ENCODE peak calls at places on chromosomes 12 and 14, in five cellular contexts. G is astrocyte of the spinal cord, P is choroid plexus epithelial cell, D is heart left ventricle, R is left ventricle myocardium inferior. Z is an unnamed sample.

GRCh38 chr12:126397071-126397571 is 1331.9 kb downstream of the AACS start:
- DNase-seq in G (peak), D (no peak), R (no peak), P (no peak), Z (peak)

GRCh38 chr12:62581288-62582064 is 114.8 kb downstream of the MON2 start:
- DNase-seq in P (peak), D (peak), R (peak), G (peak), Z (peak)

GRCh38 chr14:81504864-81505263 is 28.8 kb downstream of the SEL1L start:
- DNase-seq in R (no peak), P (no peak), D (no peak), G (no peak), Z (no peak)

GRCh38 chr12:39620664-39621658 is 1.4 kb upstream of the ABCD2 start:
- DNase-seq in P (no peak), R (no peak), D (no peak), G (peak), Z (peak)

GRCh38 chr14:70987042-70987441 is 79.8 kb downstream of the PCNX1 start:
- DNase-seq in R (no peak), D (no peak), G (no peak), P (peak), Z (peak)

GRCh38 chr14:101947577-101947903 is 16.8 kb upstream of the DYNC1H1 start:
- DNase-seq in R (no peak), G (no peak), P (no peak), D (no peak), Z (no peak)

GRCh38 chr14:63614964-63615363 is 26.7 kb downstream of the WDR89 start:
- DNase-seq in G (peak), R (no peak), P (peak), D (no peak), Z (peak)

GRCh38 chr14:98227000-98227726 is 1044.8 kb downstream of the BCL11B start:
- DNase-seq in D (no peak), G (no peak), R (no peak), P (no peak), Z (no peak)

GRCh38 chr14:67232066-67232465 is 9.2 kb upstream of the PALS1 start:
- DNase-seq in R (no peak), D (no peak), G (no peak), P (no peak), Z (no peak)

GRCh38 chr14:57275023-57275664 is 6.4 kb downstream of the AP5M1 start:
- DNase-seq in D (no peak), P (no peak), G (no peak), R (no peak), Z (no peak)

GRCh38 chr12:14773685-14774073 is 29.6 kb downstream of the WBP11 start:
- DNase-seq in G (no peak), R (no peak), P (no peak), D (peak), Z (no peak)

GRCh38 chr12:42031847-42032564 is 112.7 kb downstream of the GXYLT1 start:
- DNase-seq in D (no peak), R (no peak), G (no peak), P (no peak), Z (no peak)

GRCh38 chr12:105466231-105466900 is 135.9 kb downstream of the C12orf75 start:
- DNase-seq in D (no peak), R (no peak), G (no peak), P (no peak), Z (no peak)

GRCh38 chr14:93114713-93115068 is 1.0 kb downstream of the ITPK1 start:
- DNase-seq in D (no peak), P (no peak), G (no peak), R (peak), Z (no peak)

GRCh38 chr14:104818714-104819161 is 17.8 kb downstream of the ZBTB42 start:
- DNase-seq in R (no peak), D (peak), P (no peak), G (no peak), Z (no peak)

GRCh38 chr12:91053951-91054715 is 3.7 kb downstream of the KERA start:
- DNase-seq in P (peak), D (no peak), G (peak), R (no peak), Z (peak)

GRCh38 chr14:101082036-101082435 is 178.5 kb upstream of the RTL1 start:
- DNase-seq in P (no peak), G (no peak), R (no peak), D (no peak), Z (no peak)

GRCh38 chr12:108567974-108568652 is 5.7 kb downstream of the ISCU start:
- DNase-seq in P (peak), R (no peak), G (peak), D (no peak), Z (peak)

GRCh38 chr12:42716521-42716920 is 127.0 kb upstream of the PRICKLE1 start:
- DNase-seq in D (no peak), R (no peak), P (peak), G (peak), Z (peak)

GRCh38 chr12:64583395-64584172 is 26.7 kb upstream of the RASSF3 start:
- DNase-seq in P (peak), D (no peak), R (no peak), G (no peak), Z (peak)

GRCh38 chr12:4001869-4002268 is 128.7 kb upstream of the PARP11 start:
- DNase-seq in G (no peak), P (no peak), R (no peak), D (no peak), Z (no peak)

GRCh38 chr14:82537831-82538230 is 1004.2 kb upstream of the SEL1L start:
- DNase-seq in P (peak), R (no peak), G (no peak), D (no peak), Z (no peak)

GRCh38 chr14:99748529-99748928 is 44.7 kb upstream of the EML1 start:
- DNase-seq in P (no peak), D (no peak), R (no peak), G (no peak), Z (no peak)

GRCh38 chr14:36424478-36425102 is 95.4 kb downstream of the NKX2-1 start:
- DNase-seq in D (no peak), R (no peak), G (no peak), P (no peak), Z (no peak)

GRCh38 chr12:93325855-93326254 is 51.9 kb upstream of the NUDT4 start:
- DNase-seq in G (peak), D (no peak), P (no peak), R (no peak), Z (no peak)

GRCh38 chr12:99977550-99977949 is 7.2 kb downstream of the ANKS1B start:
- DNase-seq in G (no peak), D (no peak), R (no peak), P (no peak), Z (no peak)

GRCh38 chr12:101823891-101824290 is 6.9 kb downstream of the GNPTAB start:
- DNase-seq in R (peak), D (peak), P (peak), G (no peak), Z (peak)

GRCh38 chr14:56514663-56515371 is 64.8 kb upstream of the TMEM260 start:
- DNase-seq in R (no peak), P (peak), G (peak), D (no peak), Z (peak)

GRCh38 chr14:70722418-70722817 is 80.7 kb downstream of the TTC9 start:
- DNase-seq in G (no peak), R (no peak), P (no peak), D (no peak), Z (no peak)

GRCh38 chr14:48350971-48351370 is 675.6 kb upstream of the MDGA2 start:
- DNase-seq in D (no peak), R (no peak), P (no peak), G (no peak), Z (peak)

GRCh38 chr12:30378307-30378706 is 317.4 kb downstream of the IPO8 start:
- DNase-seq in G (no peak), P (no peak), D (no peak), R (no peak), Z (no peak)

GRCh38 chr14:92680781-92681650 is 67.4 kb downstream of the LGMN start:
- DNase-seq in R (peak), P (peak), G (peak), D (peak), Z (peak)

GRCh38 chr12:70971395-70971794 is 50.9 kb upstream of the PTPRR start:
- DNase-seq in G (peak), D (no peak), R (no peak), P (peak), Z (no peak)

GRCh38 chr12:120978296-120979219 is at the start of gene HNF1A:
- DNase-seq in P (no peak), D (no peak), R (no peak), G (no peak), Z (no peak)

GRCh38 chr14:76775695-76776305 is 14.5 kb downstream of the VASH1 start:
- DNase-seq in D (no peak), G (no peak), R (no peak), P (no peak), Z (no peak)

GRCh38 chr12:68971404-68971803 is 38.4 kb upstream of the CPM start:
- DNase-seq in R (no peak), P (peak), G (peak), D (no peak), Z (peak)

GRCh38 chr12:10749700-10750384 is 26.7 kb upstream of the YBX3 start:
- DNase-seq in G (peak), P (peak), D (peak), R (peak), Z (peak)

GRCh38 chr14:65745396-65746190 is 333.1 kb downstream of the FUT8 start:
- DNase-seq in G (no peak), P (no peak), D (no peak), R (no peak), Z (no peak)

DNA sequence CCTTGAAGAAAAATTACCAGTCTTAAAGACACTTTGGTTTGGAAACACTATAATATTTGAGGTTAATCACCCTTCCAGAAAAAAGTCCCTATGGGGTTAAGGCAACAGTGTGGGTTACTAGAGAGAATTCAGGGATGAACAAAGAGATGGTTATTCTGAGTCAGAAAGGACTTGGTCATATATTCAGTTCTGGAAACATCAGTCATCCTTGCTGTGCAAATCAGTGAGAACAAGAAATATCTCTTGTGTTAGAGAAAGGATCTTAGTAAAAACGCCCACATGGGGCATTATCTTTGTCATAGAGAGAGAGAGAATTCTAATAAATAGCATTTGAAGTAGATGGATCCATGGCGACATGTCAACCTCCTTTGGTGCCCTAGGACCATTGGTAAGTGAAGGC is 59.4 kb upstream of the E2F7 start:
- DNase-seq in G (peak), R (no peak), D (no peak), P (peak), Z (no peak)
- H3K4me3 ChIP-seq in G (no peak), R (no peak), D (no peak), P (no peak), Z (no peak)

GRCh38 chr12:49672351-49673181 is 34.6 kb downstream of the FMNL3 start:
- DNase-seq in R (no peak), G (no peak), D (no peak), P (no peak), Z (no peak)
- H3K4me3 ChIP-seq in R (peak), G (no peak), D (no peak), P (no peak), Z (no peak)

GRCh38 chr12:56716933-56717880 is 7.9 kb downstream of the NACA start:
- DNase-seq in G (no peak), R (no peak), P (no peak), D (peak), Z (no peak)
- H3K4me3 ChIP-seq in G (no peak), R (no peak), P (no peak), D (no peak), Z (no peak)

DNA sequence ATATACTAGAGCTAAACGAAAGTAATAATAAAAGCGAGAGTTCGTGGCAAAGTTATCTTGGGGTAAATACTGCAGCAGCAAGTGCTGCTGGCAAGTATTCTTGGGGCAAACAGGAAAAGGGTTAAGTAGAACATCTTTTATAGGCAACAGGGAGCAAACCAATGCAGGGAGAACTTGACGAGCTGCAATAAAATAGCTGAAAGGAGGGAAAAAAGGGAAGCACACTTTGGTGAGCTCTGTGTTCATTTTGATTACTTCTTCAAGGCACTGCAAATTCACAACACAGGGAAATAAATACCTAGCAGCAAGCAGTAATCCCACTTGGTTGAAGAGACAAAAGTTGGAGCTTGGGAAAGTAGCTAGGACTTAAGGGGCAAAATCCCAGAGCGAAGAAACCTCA is 42.3 kb upstream of the TTC7B start:
- DNase-seq in G (no peak), R (no peak), D (no peak), P (no peak), Z (no peak)
- H3K4me3 ChIP-seq in G (no peak), R (no peak), D (no peak), P (no peak), Z (no peak)